ENCODE peak calls at places on chromosomes 5 and 9, in nine cellular contexts. One of them, this sample, is unnamed.

GRCh38 chr5:112878760-112879159 is 17.7 kb downstream of the SRP19 start:
- DNase-seq in nephron progenitor cell: no peak
- DNase-seq in heart right ventricle: no peak
- DNase-seq in PC-9: peak; percentile 90
- DNase-seq in osteocyte: no peak
- DNase-seq in NCI-H774: no peak
- DNase-seq in right atrium auricular region: no peak
- DNase-seq in GM13976: no peak
- DNase-seq in MM.1S: peak; percentile 94
- DNase-seq in this sample: no peak

GRCh38 chr5:72154076-72154756 is 46.9 kb downstream of the MAP1B start:
- DNase-seq in heart right ventricle: no peak
- DNase-seq in nephron progenitor cell: no peak
- DNase-seq in NCI-H774: no peak
- DNase-seq in GM13976: no peak
- DNase-seq in osteocyte: no peak
- DNase-seq in PC-9: no peak
- DNase-seq in right atrium auricular region: no peak
- DNase-seq in MM.1S: no peak
- DNase-seq in this sample: no peak

GRCh38 chr5:172700686-172701324 is 59.7 kb downstream of the NEURL1B start:
- DNase-seq in right atrium auricular region: no peak
- DNase-seq in heart right ventricle: peak; percentile 61
- DNase-seq in PC-9: peak; percentile 63
- DNase-seq in MM.1S: no peak
- DNase-seq in nephron progenitor cell: no peak
- DNase-seq in NCI-H774: no peak
- DNase-seq in GM13976: no peak
- DNase-seq in osteocyte: no peak
- DNase-seq in this sample: no peak

GRCh38 chr9:91211414-91211813 is 150.3 kb downstream of the AUH start:
- DNase-seq in right atrium auricular region: no peak
- DNase-seq in nephron progenitor cell: no peak
- DNase-seq in GM13976: no peak
- DNase-seq in NCI-H774: no peak
- DNase-seq in MM.1S: no peak
- DNase-seq in heart right ventricle: no peak
- DNase-seq in osteocyte: no peak
- DNase-seq in PC-9: no peak
- DNase-seq in this sample: no peak

GRCh38 chr5:107519900-107520354 is 150.8 kb downstream of the EFNA5 start:
- DNase-seq in right atrium auricular region: no peak
- DNase-seq in nephron progenitor cell: no peak
- DNase-seq in NCI-H774: peak; percentile 49
- DNase-seq in osteocyte: no peak
- DNase-seq in MM.1S: no peak
- DNase-seq in PC-9: peak; percentile 38
- DNase-seq in heart right ventricle: no peak
- DNase-seq in GM13976: no peak
- DNase-seq in this sample: no peak

GRCh38 chr9:98998441-98999151 is 54.9 kb downstream of the COL15A1 start:
- DNase-seq in right atrium auricular region: peak; percentile 88
- DNase-seq in heart right ventricle: peak; percentile 91
- DNase-seq in nephron progenitor cell: peak; percentile 90
- DNase-seq in MM.1S: no peak
- DNase-seq in osteocyte: peak; percentile 91
- DNase-seq in NCI-H774: no peak
- DNase-seq in PC-9: no peak
- DNase-seq in GM13976: peak; percentile 79
- DNase-seq in this sample: peak; percentile 82

GRCh38 chr5:117943521-117943920 is 1044.8 kb downstream of the DTWD2 start:
- DNase-seq in NCI-H774: no peak
- DNase-seq in osteocyte: no peak
- DNase-seq in MM.1S: no peak
- DNase-seq in heart right ventricle: peak; percentile 31
- DNase-seq in GM13976: no peak
- DNase-seq in PC-9: no peak
- DNase-seq in nephron progenitor cell: no peak
- DNase-seq in right atrium auricular region: no peak
- DNase-seq in this sample: no peak

GRCh38 chr5:132546108-132546507 is 2.8 kb upstream of the IL5 start:
- DNase-seq in heart right ventricle: no peak
- DNase-seq in GM13976: no peak
- DNase-seq in nephron progenitor cell: no peak
- DNase-seq in MM.1S: peak; percentile 40
- DNase-seq in right atrium auricular region: no peak
- DNase-seq in osteocyte: no peak
- DNase-seq in NCI-H774: no peak
- DNase-seq in PC-9: no peak
- DNase-seq in this sample: no peak

GRCh38 chr5:154133591-154133990 is 56.9 kb upstream of the GALNT10 start:
- DNase-seq in GM13976: no peak
- DNase-seq in osteocyte: no peak
- DNase-seq in NCI-H774: no peak
- DNase-seq in nephron progenitor cell: peak; percentile 52
- DNase-seq in MM.1S: no peak
- DNase-seq in PC-9: no peak
- DNase-seq in right atrium auricular region: no peak
- DNase-seq in heart right ventricle: no peak
- DNase-seq in this sample: no peak

GRCh38 chr9:76316069-76316468 is 78.2 kb downstream of the RFK start:
- DNase-seq in MM.1S: no peak
- DNase-seq in right atrium auricular region: no peak
- DNase-seq in NCI-H774: no peak
- DNase-seq in nephron progenitor cell: no peak
- DNase-seq in heart right ventricle: no peak
- DNase-seq in PC-9: no peak
- DNase-seq in GM13976: no peak
- DNase-seq in osteocyte: no peak
- DNase-seq in this sample: no peak

GRCh38 chr9:72476617-72477375 is 44.6 kb upstream of the TMC1 start:
- DNase-seq in PC-9: peak; percentile 98
- DNase-seq in heart right ventricle: no peak
- DNase-seq in MM.1S: no peak
- DNase-seq in right atrium auricular region: no peak
- DNase-seq in nephron progenitor cell: no peak
- DNase-seq in GM13976: no peak
- DNase-seq in NCI-H774: no peak
- DNase-seq in osteocyte: no peak
- DNase-seq in this sample: no peak

GRCh38 chr5:91018185-91018584 is 364.9 kb downstream of the ARRDC3 start:
- DNase-seq in NCI-H774: no peak
- DNase-seq in right atrium auricular region: no peak
- DNase-seq in heart right ventricle: no peak
- DNase-seq in osteocyte: no peak
- DNase-seq in MM.1S: no peak
- DNase-seq in PC-9: no peak
- DNase-seq in nephron progenitor cell: no peak
- DNase-seq in GM13976: no peak
- DNase-seq in this sample: no peak